ENCODE peak calls at places on chromosomes 2 and 18, in five cellular contexts. R, X, G, E and L are unnamed samples.

GRCh38 chr2:124683536-124684407 is 658.7 kb downstream of the CNTNAP5 start:
- DNase-seq in X (no peak), R (no peak), E (no peak), G (no peak), L (no peak)

GRCh38 chr2:183927367-183928355 is 670.7 kb upstream of the ZNF804A start:
- DNase-seq in E (no peak), R (no peak), G (no peak), X (no peak), L (no peak)

GRCh38 chr2:240948086-240948485 is 42.0 kb downstream of the CROCC2 start:
- DNase-seq in X (no peak), E (no peak), R (no peak), G (no peak), L (no peak)

GRCh38 chr2:195759877-195760276 is 102.9 kb downstream of the SLC39A10 start:
- DNase-seq in X (no peak), R (no peak), E (no peak), G (no peak), L (no peak)

GRCh38 chr18:7814754-7815315 is 247.7 kb downstream of the PTPRM start:
- DNase-seq in X (no peak), G (no peak), E (no peak), R (no peak), L (no peak)

GRCh38 chr2:73053316-73054114 is 18.0 kb downstream of the SFXN5 start:
- DNase-seq in X (no peak), E (no peak), G (no peak), R (no peak), L (no peak)

GRCh38 chr18:26547302-26548143 is 830 bp downstream of the KCTD1 start:
- DNase-seq in X (peak; percentile 70), E (peak; percentile 64), R (peak; percentile 12), G (peak; percentile 78), L (no peak)

GRCh38 chr2:168529054-168529833 is 73.2 kb downstream of the CERS6 start:
- DNase-seq in E (no peak), G (no peak), X (no peak), R (no peak), L (no peak)

GRCh38 chr18:44474067-44474411 is 206.6 kb upstream of the SETBP1 start:
- DNase-seq in E (no peak), G (no peak), R (no peak), X (no peak), L (no peak)

GRCh38 chr2:27932396-27932795 is 41.9 kb downstream of the BABAM2 start:
- DNase-seq in R (no peak), G (no peak), X (no peak), E (no peak), L (no peak)

GRCh38 chr2:28689764-28690163 is 61.9 kb upstream of the PPP1CB start:
- DNase-seq in E (no peak), G (no peak), R (no peak), X (no peak), L (no peak)

GRCh38 chr2:68108116-68108515 is 45.3 kb upstream of the C1D start:
- DNase-seq in G (no peak), X (no peak), E (no peak), R (no peak), L (no peak)

GRCh38 chr2:224934542-224935188 is 107.6 kb downstream of the DOCK10 start:
- DNase-seq in G (no peak), E (no peak), X (no peak), R (no peak), L (peak; percentile 39)

GRCh38 chr2:96408631-96409542 is 73.3 kb downstream of the NCAPH start:
- DNase-seq in R (no peak), G (no peak), X (peak; percentile 55), E (peak; percentile 23), L (peak; percentile 64)

GRCh38 chr2:205989291-205990071 is 96.5 kb downstream of the INO80D start:
- DNase-seq in G (no peak), X (no peak), R (no peak), E (no peak), L (no peak)

GRCh38 chr2:183349046-183349445 is 224.8 kb downstream of the NUP35 start:
- DNase-seq in G (no peak), E (no peak), X (no peak), R (no peak), L (no peak)

GRCh38 chr2:241692448-241692847 is 5.8 kb upstream of the DTYMK start:
- DNase-seq in G (no peak), R (no peak), X (no peak), E (no peak), L (no peak)

GRCh38 chr2:37683241-37683640 is 11.8 kb upstream of the CDC42EP3 start:
- DNase-seq in G (no peak), X (no peak), E (no peak), R (no peak), L (no peak)

GRCh38 chr2:2222931-2223330 is 108.1 kb downstream of the MYT1L start:
- DNase-seq in E (no peak), X (no peak), R (no peak), G (no peak), L (no peak)